ENCODE peak calls at places on chromosomes 6 and 20, in eight cellular contexts. D, C, E, R, Z, H, P and L are unnamed samples.

GRCh38 chr6:169157474-169158181 is 96.0 kb downstream of the THBS2 start:
- DNase-seq in D (no peak), C (no peak), E (no peak), R (no peak), Z (no peak), H (no peak), P (peak; percentile 43), L (no peak)

GRCh38 chr20:44701116-44701865 is 13.9 kb upstream of the CCN5 start:
- DNase-seq in D (no peak), C (no peak), E (no peak), R (no peak), Z (peak; percentile 74), H (no peak), P (no peak), L (no peak)

GRCh38 chr6:13357551-13358075 is 29.3 kb upstream of the TBC1D7 start:
- DNase-seq in D (no peak), C (no peak), E (no peak), R (no peak), Z (peak; percentile 79), H (no peak), P (no peak), L (no peak)

GRCh38 chr20:54649511-54649962 is 174.1 kb downstream of the DOK5 start:
- DNase-seq in D (peak; percentile 86), C (peak; percentile 87), E (peak; percentile 66), R (peak; percentile 23), Z (peak; percentile 81), H (peak; percentile 95), P (peak; percentile 90), L (peak; percentile 89)

GRCh38 chr6:112018619-112019416 is 35.1 kb upstream of the CCN6 start:
- DNase-seq in D (no peak), C (no peak), E (no peak), R (no peak), Z (peak; percentile 60), H (no peak), P (no peak), L (peak; percentile 59)

GRCh38 chr6:24859608-24860007 is 60.9 kb upstream of the ARMH2 start:
- DNase-seq in D (no peak), C (no peak), E (peak; percentile 28), R (no peak), Z (no peak), H (no peak), P (no peak), L (peak; percentile 17)

GRCh38 chr6:146997062-146997461 is 207.2 kb upstream of the STXBP5 start:
- DNase-seq in D (no peak), C (no peak), E (no peak), R (no peak), Z (peak; percentile 87), H (no peak), P (no peak), L (no peak)

GRCh38 chr6:10180138-10181074 is 234.5 kb downstream of the TFAP2A start:
- DNase-seq in D (no peak), C (no peak), E (no peak), R (no peak), Z (no peak), H (no peak), P (no peak), L (no peak)

GRCh38 chr20:50731930-50732690 is 730 bp downstream of the PARD6B start:
- DNase-seq in D (no peak), C (no peak), E (peak; percentile 33), R (no peak), Z (no peak), H (no peak), P (no peak), L (peak; percentile 33)

GRCh38 chr6:149190228-149190831 is 127.2 kb upstream of the TAB2 start:
- DNase-seq in D (peak; percentile 86), C (peak; percentile 51), E (peak; percentile 63), R (peak; percentile 16), Z (peak; percentile 9), H (no peak), P (no peak), L (no peak)

GRCh38 chr6:4402477-4402976 is 267.2 kb upstream of the ECI2 start:
- DNase-seq in D (no peak), C (no peak), E (no peak), R (no peak), Z (peak; percentile 87), H (no peak), P (no peak), L (no peak)

GRCh38 chr6:133769463-133769862 is 119.5 kb upstream of the TCF21 start:
- DNase-seq in D (no peak), C (no peak), E (no peak), R (no peak), Z (no peak), H (no peak), P (no peak), L (no peak)

GRCh38 chr6:158061709-158062461 is 80.2 kb downstream of the SYNJ2 start:
- DNase-seq in D (no peak), C (no peak), E (no peak), R (no peak), Z (no peak), H (no peak), P (no peak), L (no peak)

GRCh38 chr6:83594936-83595335 is 82.6 kb downstream of the PRSS35 start:
- DNase-seq in D (no peak), C (no peak), E (no peak), R (no peak), Z (no peak), H (no peak), P (no peak), L (no peak)

GRCh38 chr6:41682497-41682961 is 44.3 kb downstream of the MDFI start:
- DNase-seq in D (no peak), C (no peak), E (no peak), R (no peak), Z (no peak), H (no peak), P (no peak), L (no peak)
- H3K4me3 ChIP-seq in D (peak overlapping the region; percentile 25), C (peak overlapping the region; percentile 40), E (no peak overlapping the region), R (no peak overlapping the region), Z (no peak overlapping the region), H (no peak overlapping the region), P (no peak overlapping the region), L (no peak overlapping the region)

GRCh38 chr6:108578595-108579038 is 17.9 kb downstream of the FOXO3 start:
- DNase-seq in D (no peak), C (no peak), E (no peak), R (no peak), Z (no peak), H (peak; percentile 91), P (peak; percentile 59), L (no peak)

GRCh38 chr6:108581932-108582500 is 21.3 kb downstream of the FOXO3 start:
- DNase-seq in D (no peak), C (no peak), E (no peak), R (no peak), Z (no peak), H (no peak), P (no peak), L (no peak)

GRCh38 chr6:108582618-108583017 is 21.9 kb downstream of the FOXO3 start:
- DNase-seq in D (no peak), C (no peak), E (no peak), R (no peak), Z (no peak), H (no peak), P (no peak), L (no peak)

GRCh38 chr6:108581237-108581931 is 20.7 kb downstream of the FOXO3 start:
- DNase-seq in D (no peak), C (peak; percentile 68), E (no peak), R (no peak), Z (peak; percentile 98), H (no peak), P (peak; percentile 48), L (no peak)

DNA sequence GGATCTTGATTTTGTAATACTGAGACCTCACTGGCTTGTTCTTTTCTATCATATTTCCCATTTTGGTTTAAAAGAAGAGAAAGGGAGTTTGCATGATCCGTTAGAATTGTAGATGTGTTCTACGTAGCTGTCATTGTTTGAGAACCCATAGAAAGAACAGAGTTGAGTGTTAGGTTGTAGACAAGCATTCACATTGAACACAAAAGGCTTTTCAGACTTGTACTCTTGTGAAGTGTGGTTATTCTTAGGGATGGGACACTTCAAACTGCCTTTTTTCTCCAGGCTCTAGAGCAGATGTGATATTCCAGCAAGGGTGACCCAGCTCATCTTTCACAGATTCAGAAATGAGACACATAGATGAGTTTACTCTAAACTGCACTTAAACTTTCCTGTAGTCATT is 19.9 kb downstream of the FOXO3 start:
- DNase-seq in D (no peak), C (no peak), E (no peak), R (no peak), Z (no peak), H (no peak), P (no peak), L (no peak)
- H3K4me1 ChIP-seq in D (no peaks in the 10 kb centered on the region), C (peaks cover 44% of the 10 kb centered on the region), E (peaks cover 6% of the 10 kb centered on the region), R (peaks cover 12% of the 10 kb centered on the region), Z (peaks cover 41% of the 10 kb centered on the region), H (peaks cover 18% of the 10 kb centered on the region), P (peaks cover 82% of the 10 kb centered on the region), L (peaks cover 37% of the 10 kb centered on the region)

GRCh38 chr6:36871686-36872085 is 2.9 kb downstream of the PPIL1 start:
- DNase-seq in D (no peak), C (no peak), E (no peak), R (no peak), Z (no peak), H (no peak), P (no peak), L (no peak)
- H3K36me3 ChIP-seq in D (no peaks in the 10 kb centered on the region), C (peaks cover 47% of the 10 kb centered on the region), E (peaks cover 58% of the 10 kb centered on the region), R (no peaks in the 10 kb centered on the region), Z (no peaks in the 10 kb centered on the region), H (peaks cover 6% of the 10 kb centered on the region), P (no peaks in the 10 kb centered on the region), L (peaks cover 50% of the 10 kb centered on the region)

GRCh38 chr20:62978559-62978938 is 26.0 kb downstream of the SLC17A9 start:
- DNase-seq in D (no peak), C (no peak), E (peak; percentile 13), R (no peak), Z (no peak), H (no peak), P (no peak), L (no peak)

GRCh38 chr20:62979876-62980373 is 26.8 kb downstream of the BHLHE23 start:
- DNase-seq in D (no peak), C (no peak), E (no peak), R (no peak), Z (no peak), H (no peak), P (no peak), L (no peak)

GRCh38 chr20:62980970-62981369 is 25.8 kb downstream of the BHLHE23 start:
- DNase-seq in D (no peak), C (peak; percentile 58), E (peak; percentile 45), R (no peak), Z (no peak), H (no peak), P (no peak), L (peak; percentile 59)

GRCh38 chr20:62979310-62979709 is 26.8 kb downstream of the SLC17A9 start:
- DNase-seq in D (no peak), C (no peak), E (peak; percentile 11), R (no peak), Z (no peak), H (no peak), P (no peak), L (no peak)

DNA sequence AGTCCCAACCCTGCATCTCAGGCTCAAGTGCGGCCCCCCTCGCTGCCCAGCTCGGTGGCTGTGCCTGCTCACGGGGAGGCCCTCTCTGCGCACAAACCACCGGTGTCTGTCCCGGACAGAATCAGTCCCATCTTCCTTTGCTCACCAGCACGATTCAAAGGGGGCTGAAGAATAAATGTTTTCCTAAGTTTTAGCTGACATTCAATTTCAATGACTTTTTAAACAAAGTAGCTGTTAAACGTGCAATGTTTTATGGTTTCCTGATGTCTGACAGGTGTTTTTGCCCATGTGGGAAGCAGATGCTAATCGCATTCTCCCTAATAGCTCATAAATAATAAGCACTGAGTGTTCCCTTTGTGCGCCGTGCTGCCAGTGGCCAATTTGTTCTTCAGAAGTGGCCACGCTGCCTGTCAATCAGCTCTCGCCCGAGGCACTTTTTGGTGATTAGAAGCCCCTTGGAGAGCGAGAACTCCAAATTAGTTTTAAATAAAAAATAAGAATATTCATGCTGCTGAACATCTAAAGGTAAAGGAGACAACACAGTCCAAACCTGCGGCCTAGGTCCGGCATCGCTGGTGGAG is 26.3 kb downstream of the BHLHE23 start:
- DNase-seq in D (no peak), C (no peak), E (no peak), R (no peak), Z (no peak), H (no peak), P (no peak), L (peak; percentile 58)
- H3K4me3 ChIP-seq in D (no peak overlapping the region), C (no peak overlapping the region), E (no peak overlapping the region), R (no peak overlapping the region), Z (no peak overlapping the region), H (no peak overlapping the region), P (no peak overlapping the region), L (no peak overlapping the region)